ENCODE peak calls at places on chromosome 2, in five cellular contexts. T is GM12878, N is K562, X is HepG2, U is SK-N-SH. Z is an unnamed sample.

GRCh38 chr2:56088411-56088810 is 95.4 kb upstream of the CCDC85A start:
- DNase-seq in N (no peak), X (no peak), T (no peak), U (no peak), Z (no peak)

GRCh38 chr2:158845869-158846268 is 50.8 kb downstream of the DAPL1 start:
- DNase-seq in N (no peak), X (no peak), U (peak; percentile 30), T (no peak), Z (peak; percentile 16)

GRCh38 chr2:10834300-10834699 is 21.7 kb upstream of the PDIA6 start:
- DNase-seq in U (peak; percentile 58), X (no peak), T (no peak), N (no peak), Z (no peak)

GRCh38 chr2:148130571-148130970 is 109.7 kb downstream of the MBD5 start:
- DNase-seq in X (peak; percentile 34), N (no peak), T (no peak), U (no peak), Z (no peak)

GRCh38 chr2:54456526-54457325 is 599 bp downstream of the SPTBN1 start:
- DNase-seq in U (peak; percentile 84), X (peak; percentile 19), N (peak; percentile 21), T (no peak), Z (peak; percentile 58)

GRCh38 chr2:189553689-189554088 is 26.9 kb downstream of the SLC40A1 start:
- DNase-seq in X (peak; percentile 72), U (no peak), N (no peak), T (no peak), Z (no peak)

GRCh38 chr2:180742809-180743208 is 237.6 kb upstream of the UBE2E3 start:
- DNase-seq in X (peak; percentile 34), U (no peak), T (no peak), N (no peak), Z (no peak)

GRCh38 chr2:218221015-218221414 is 4.0 kb downstream of the ARPC2 start:
- DNase-seq in U (peak; percentile 9), N (no peak), X (no peak), T (no peak), Z (no peak)

GRCh38 chr2:188293601-188294482 is 2.2 kb downstream of the GULP1 start:
- DNase-seq in X (no peak), N (peak; percentile 17), U (peak; percentile 61), T (no peak), Z (peak; percentile 57)

GRCh38 chr2:61647044-61647443 is 108.9 kb upstream of the XPO1 start:
- DNase-seq in X (no peak), N (no peak), T (no peak), U (no peak), Z (no peak)

GRCh38 chr2:237591021-237591370 is 462 bp upstream of the RAB17 start:
- DNase-seq in N (no peak), U (no peak), T (no peak), X (peak; percentile 68), Z (no peak)

GRCh38 chr2:7133521-7133920 is 216.3 kb downstream of the RNF144A start:
- DNase-seq in U (peak; percentile 37), T (no peak), X (peak; percentile 16), N (no peak), Z (no peak)

GRCh38 chr2:207252416-207252815 is 86.7 kb upstream of the KLF7 start:
- DNase-seq in T (no peak), U (no peak), N (no peak), X (no peak), Z (no peak)

GRCh38 chr2:207255565-207255964 is 89.8 kb upstream of the KLF7 start:
- DNase-seq in N (no peak), X (no peak), T (no peak), U (no peak), Z (no peak)

GRCh38 chr2:207254526-207255464 is 89.0 kb upstream of the KLF7 start:
- DNase-seq in N (no peak), X (no peak), T (no peak), U (no peak), Z (no peak)

GRCh38 chr2:207252979-207253640 is 87.4 kb upstream of the KLF7 start:
- DNase-seq in U (peak; percentile 56), N (no peak), X (no peak), T (no peak), Z (no peak)

GRCh38 chr2:207253946-207254345 is 88.2 kb upstream of the KLF7 start:
- DNase-seq in X (no peak), U (no peak), N (no peak), T (no peak), Z (no peak)
- TF ChIP-seq FOXM1 in X (no peak), U (no peak), N (no peak), T (no peak), Z (no peak)

GRCh38 chr2:160940271-160940670 is 220.0 kb upstream of the TANK start:
- DNase-seq in T (no peak), U (no peak), N (no peak), X (no peak), Z (no peak)
- TF ChIP-seq FOXM1 in T (no peak), U (no peak), N (no peak), X (no peak), Z (no peak)

GRCh38 chr2:96324716-96325037 is 440 bp upstream of the ITPRIPL1 start:
- DNase-seq in N (no peak), X (no peak), U (no peak), T (no peak), Z (no peak)

GRCh38 chr2:96326564-96326963 is 1.4 kb downstream of the ITPRIPL1 start:
- DNase-seq in T (no peak), U (no peak), X (no peak), N (no peak), Z (no peak)

GRCh38 chr2:96323849-96324248 is 1.3 kb upstream of the ITPRIPL1 start:
- DNase-seq in N (no peak), U (no peak), X (no peak), T (no peak), Z (no peak)

GRCh38 chr2:96325884-96326255 is 753 bp downstream of the ITPRIPL1 start:
- DNase-seq in N (no peak), U (peak; percentile 37), T (no peak), X (no peak), Z (no peak)

DNA sequence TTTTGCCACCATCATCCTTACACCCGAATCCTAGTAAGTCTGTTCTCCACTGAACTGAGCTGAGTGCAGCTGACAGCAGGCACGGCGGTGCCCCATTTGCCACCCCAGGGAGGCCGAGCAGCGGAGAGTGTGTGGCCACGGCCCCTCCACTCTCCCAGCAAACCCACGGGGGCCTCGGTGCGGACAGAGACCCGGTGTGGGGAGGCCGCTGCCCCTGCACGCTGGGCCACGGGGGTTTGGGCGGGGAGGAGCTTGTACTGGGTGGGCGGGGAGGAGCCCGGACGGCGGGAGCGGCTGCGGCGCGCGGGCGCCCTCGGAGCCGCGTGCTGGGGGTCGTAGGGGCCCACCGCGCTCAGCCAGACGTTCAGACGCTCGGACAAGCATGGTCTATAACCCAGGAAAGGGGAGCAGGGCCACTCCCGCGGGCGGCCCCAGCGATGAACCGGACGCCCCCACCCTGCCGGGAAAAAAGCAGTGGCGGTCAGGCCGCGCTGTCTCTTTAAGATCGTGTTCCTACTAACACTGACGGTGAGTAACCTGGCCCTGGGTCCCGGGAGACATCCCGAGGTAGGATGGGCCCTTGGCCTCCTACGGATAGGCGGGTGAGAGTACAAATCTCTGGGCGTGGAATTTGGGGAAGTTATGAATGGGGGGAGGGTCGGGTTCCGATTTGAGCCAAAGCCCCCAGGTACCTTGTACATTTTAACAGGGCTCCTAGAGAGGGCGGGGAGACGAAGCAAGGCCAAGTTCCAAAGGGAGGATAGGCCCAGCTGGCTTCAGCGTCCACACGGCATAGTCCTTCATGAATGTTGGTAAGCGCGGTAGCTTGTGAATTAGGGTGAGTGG is at the start of gene ITPRIPL1:
- DNase-seq in T (no peak), N (peak; percentile 56), X (peak; percentile 26), U (peak; percentile 90), Z (peak; percentile 58)
- TF ChIP-seq FOXM1 in T (no peak), N (no peak), X (no peak), U (no peak), Z (no peak)

GRCh38 chr2:109644571-109645275 is 30.6 kb downstream of the SOWAHC start:
- DNase-seq in X (peak; percentile 100), T (no peak), U (peak; percentile 34), N (no peak), Z (no peak)
- TF ChIP-seq FOXM1 in X (no peak), T (no peak), U (no peak), N (no peak), Z (no peak)